ENCODE peak calls at places on chromosome 9, in eight cellular contexts. L is body of pancreas, N is thyroid gland, A is tibial nerve, M is A549, K is NB4, Y is right lobe of liver, H is gastrocnemius medialis. R is an unnamed sample.

GRCh38 chr9:22682536-22683392 is 236.1 kb downstream of the DMRTA1 start:
- DNase-seq in L (no peak), N (no peak), A (no peak), M (no peak), K (no peak), Y (no peak), H (peak), R (no peak)

GRCh38 chr9:93154293-93154903 is 20.3 kb upstream of the NINJ1 start:
- DNase-seq in L (peak), N (no peak), A (no peak), M (peak), K (peak), Y (no peak), H (no peak), R (peak)

GRCh38 chr9:92706218-92706940 is 36.4 kb upstream of the IPPK start:
- DNase-seq in L (no peak), N (no peak), A (no peak), M (no peak), K (peak), Y (no peak), H (no peak), R (peak)

GRCh38 chr9:77648458-77649108 is 461 bp upstream of the GNA14 start:
- DNase-seq in L (peak), N (peak), A (no peak), M (no peak), K (peak), Y (peak), H (no peak), R (no peak)

GRCh38 chr9:110742741-110743371 is 74.3 kb downstream of the MUSK start:
- DNase-seq in L (no peak), N (peak), A (no peak), M (no peak), K (no peak), Y (no peak), H (no peak), R (no peak)

GRCh38 chr9:81082251-81082650 is 607.1 kb downstream of the TLE1 start:
- DNase-seq in L (no peak), N (no peak), A (no peak), M (no peak), K (no peak), Y (no peak), H (no peak), R (no peak)

GRCh38 chr9:135924628-135925338 is 17.4 kb upstream of the CAMSAP1 start:
- DNase-seq in L (no peak), N (no peak), A (no peak), M (no peak), K (no peak), Y (no peak), H (no peak), R (no peak)

GRCh38 chr9:77418226-77418625 is 229.9 kb downstream of the GNA14 start:
- DNase-seq in L (no peak), N (no peak), A (no peak), M (no peak), K (no peak), Y (no peak), H (no peak), R (no peak)

GRCh38 chr9:90801507-90802289 is at the start of gene SYK:
- DNase-seq in L (peak), N (peak), A (no peak), M (no peak), K (peak), Y (peak), H (peak), R (peak)

GRCh38 chr9:25724424-25724823 is 46.2 kb upstream of the TUSC1 start:
- DNase-seq in L (no peak), N (no peak), A (no peak), M (no peak), K (no peak), Y (no peak), H (no peak), R (no peak)

GRCh38 chr9:120538339-120538738 is 41.6 kb downstream of the CDK5RAP2 start:
- DNase-seq in L (no peak), N (no peak), A (no peak), M (no peak), K (no peak), Y (peak), H (no peak), R (no peak)

GRCh38 chr9:5851445-5851844 is 18.5 kb upstream of the ERMP1 start:
- DNase-seq in L (peak), N (no peak), A (no peak), M (no peak), K (peak), Y (no peak), H (no peak), R (peak)

GRCh38 chr9:14097215-14097614 is 216.7 kb downstream of the NFIB start:
- DNase-seq in L (peak), N (no peak), A (no peak), M (no peak), K (no peak), Y (no peak), H (no peak), R (no peak)

GRCh38 chr9:107868166-107868565 is 378.6 kb upstream of the KLF4 start:
- DNase-seq in L (no peak), N (no peak), A (no peak), M (no peak), K (peak), Y (no peak), H (no peak), R (no peak)

GRCh38 chr9:123434619-123435240 is 78.7 kb downstream of the CRB2 start:
- DNase-seq in L (no peak), N (no peak), A (no peak), M (peak), K (no peak), Y (no peak), H (no peak), R (peak)

GRCh38 chr9:35748239-35748857 is 680 bp downstream of the GBA2 start:
- DNase-seq in L (no peak), N (no peak), A (no peak), M (no peak), K (no peak), Y (no peak), H (no peak), R (peak)
- TF ChIP-seq POLR2A in L (no peak), N (no peak), A (no peak), M (no peak), K (no peak), Y (no peak), H (no peak), R (no peak)

GRCh38 chr9:133821606-133822438 is 83.7 kb upstream of the SARDH start:
- DNase-seq in L (no peak), N (no peak), A (no peak), M (no peak), K (no peak), Y (no peak), H (no peak), R (no peak)

GRCh38 chr9:133824106-133824801 is 86.1 kb upstream of the SARDH start:
- DNase-seq in L (no peak), N (no peak), A (no peak), M (no peak), K (no peak), Y (no peak), H (no peak), R (no peak)

GRCh38 chr9:133824802-133825186 is 86.6 kb upstream of the SARDH start:
- DNase-seq in L (no peak), N (no peak), A (no peak), M (no peak), K (no peak), Y (no peak), H (no peak), R (no peak)

GRCh38 chr9:133823189-133824105 is 85.3 kb upstream of the SARDH start:
- DNase-seq in L (no peak), N (peak), A (no peak), M (no peak), K (no peak), Y (no peak), H (no peak), R (no peak)

GRCh38 chr9:133822439-133823065 is 84.4 kb upstream of the SARDH start:
- DNase-seq in L (no peak), N (no peak), A (no peak), M (no peak), K (no peak), Y (no peak), H (no peak), R (no peak)
- TF ChIP-seq POLR2A in L (no peak), N (no peak), A (no peak), M (no peak), K (no peak), Y (no peak), H (no peak), R (no peak)

GRCh38 chr9:36037580-36038169 is 962 bp downstream of the RECK start:
- DNase-seq in L (no peak), N (no peak), A (no peak), M (peak), K (no peak), Y (no peak), H (no peak), R (peak)

GRCh38 chr9:36039121-36039520 is 2.4 kb downstream of the RECK start:
- DNase-seq in L (no peak), N (no peak), A (no peak), M (no peak), K (no peak), Y (no peak), H (no peak), R (no peak)

GRCh38 chr9:36034911-36035490 is 1.7 kb upstream of the RECK start:
- DNase-seq in L (no peak), N (no peak), A (no peak), M (no peak), K (no peak), Y (no peak), H (no peak), R (no peak)

GRCh38 chr9:36036253-36036779 is 397 bp upstream of the RECK start:
- DNase-seq in L (no peak), N (no peak), A (no peak), M (no peak), K (no peak), Y (no peak), H (no peak), R (no peak)

DNA sequence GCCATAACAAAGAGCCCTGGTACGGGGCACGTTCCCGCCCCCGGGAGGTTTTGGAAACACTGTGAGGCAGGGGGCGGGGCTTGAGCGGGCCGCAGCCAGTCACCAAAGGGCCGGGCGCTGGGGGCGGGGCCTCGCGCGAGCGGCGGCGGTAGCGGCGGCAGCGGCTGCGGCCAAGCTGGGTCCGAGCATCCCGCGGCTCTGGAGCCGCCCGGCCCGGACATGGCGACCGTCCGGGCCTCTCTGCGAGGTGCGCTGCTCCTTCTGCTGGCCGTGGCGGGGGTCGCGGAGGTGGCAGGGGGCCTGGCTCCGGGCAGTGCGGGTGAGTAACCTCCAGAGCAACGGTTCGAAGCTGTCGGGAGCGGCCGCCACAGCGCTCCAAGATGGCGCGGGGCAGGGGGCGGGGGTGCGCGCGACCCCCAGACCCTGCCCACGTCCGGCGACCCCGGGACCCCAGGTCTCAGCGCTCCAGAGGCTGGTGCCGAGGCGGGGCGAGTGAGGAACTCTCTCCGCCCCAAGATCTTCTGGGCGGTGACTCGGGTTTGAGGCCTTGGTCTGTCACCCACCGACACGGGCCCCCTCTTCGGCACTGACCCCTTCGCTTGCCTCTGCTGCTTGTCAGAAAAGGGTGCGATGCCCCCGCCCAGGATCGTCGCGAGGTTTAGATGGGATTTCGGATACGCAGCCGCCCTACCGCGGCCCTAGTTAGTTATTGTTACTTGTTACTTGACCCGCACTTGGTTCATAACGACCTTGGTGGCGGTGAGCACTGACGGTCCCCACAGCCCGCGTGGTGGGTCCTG is at the start of gene RECK:
- DNase-seq in L (peak), N (peak), A (peak), M (peak), K (peak), Y (peak), H (peak), R (peak)
- TF ChIP-seq POLR2A in L (peak), N (no peak), A (peak), M (peak), K (peak), Y (peak), H (peak), R (no peak)

GRCh38 chr9:106356924-106357323 is 506.0 kb upstream of the ZNF462 start:
- DNase-seq in L (no peak), N (no peak), A (no peak), M (no peak), K (no peak), Y (no peak), H (no peak), R (no peak)
- TF ChIP-seq POLR2A in L (no peak), N (no peak), A (no peak), M (no peak), K (no peak), Y (no peak), H (no peak), R (no peak)

GRCh38 chr9:112842555-112842954 is 48.1 kb downstream of the SLC46A2 start:
- DNase-seq in L (no peak), N (no peak), A (no peak), M (no peak), K (no peak), Y (no peak), H (no peak), R (no peak)
- TF ChIP-seq POLR2A in L (no peak), N (no peak), A (no peak), M (no peak), K (no peak), Y (no peak), H (no peak), R (no peak)

GRCh38 chr9:133335924-133336811 is at the start of gene SURF6:
- DNase-seq in L (peak), N (peak), A (peak), M (peak), K (peak), Y (peak), H (peak), R (peak)
- TF ChIP-seq POLR2A in L (peak), N (no peak), A (peak), M (peak), K (peak), Y (peak), H (peak), R (peak)

DNA sequence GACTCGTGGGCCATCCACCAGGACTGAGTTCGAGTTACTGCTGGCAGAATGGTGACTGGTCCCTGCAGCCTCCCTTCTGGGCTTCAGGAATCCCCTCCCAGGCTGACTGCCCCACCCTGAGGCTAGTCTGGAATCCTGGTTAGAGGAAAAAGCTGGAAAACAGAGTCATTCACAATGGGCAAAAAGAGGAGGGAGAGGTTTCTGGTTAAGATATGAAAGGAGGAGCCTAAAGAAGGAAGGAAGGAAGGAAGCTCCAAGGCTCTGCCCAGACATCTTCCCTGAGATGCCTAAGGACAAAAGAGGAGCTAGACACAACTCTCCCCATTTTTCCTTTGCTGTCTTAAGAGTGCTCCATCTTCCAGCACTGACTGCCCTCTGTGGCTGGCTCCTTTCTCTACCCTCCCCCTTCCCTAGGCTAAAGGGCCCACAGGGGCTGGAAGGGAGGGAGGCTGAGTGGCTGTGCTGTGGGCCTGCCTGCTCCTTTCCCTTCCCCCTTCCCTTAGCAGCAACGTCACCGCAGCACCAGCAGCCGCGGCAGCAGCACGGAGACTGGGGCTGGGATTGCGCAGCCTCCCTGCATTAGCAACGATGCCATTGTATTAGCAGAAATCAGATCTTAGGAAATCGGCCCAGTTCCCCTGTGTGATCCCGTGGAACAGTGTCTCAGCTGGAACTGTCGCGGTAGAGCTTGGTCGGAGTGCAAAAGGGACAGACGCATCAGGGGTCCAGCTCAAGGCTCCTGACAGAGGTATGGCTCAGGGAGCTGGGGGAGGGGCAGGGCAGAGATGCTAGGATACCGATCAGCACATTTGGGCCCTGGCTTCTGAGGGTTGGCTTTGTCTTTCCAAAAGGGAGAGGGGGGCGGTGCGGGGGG is 48.7 kb downstream of the RUSC2 start:
- DNase-seq in L (peak), N (peak), A (peak), M (no peak), K (peak), Y (peak), H (no peak), R (no peak)
- TF ChIP-seq POLR2A in L (peak), N (no peak), A (peak), M (no peak), K (no peak), Y (no peak), H (peak), R (no peak)

DNA sequence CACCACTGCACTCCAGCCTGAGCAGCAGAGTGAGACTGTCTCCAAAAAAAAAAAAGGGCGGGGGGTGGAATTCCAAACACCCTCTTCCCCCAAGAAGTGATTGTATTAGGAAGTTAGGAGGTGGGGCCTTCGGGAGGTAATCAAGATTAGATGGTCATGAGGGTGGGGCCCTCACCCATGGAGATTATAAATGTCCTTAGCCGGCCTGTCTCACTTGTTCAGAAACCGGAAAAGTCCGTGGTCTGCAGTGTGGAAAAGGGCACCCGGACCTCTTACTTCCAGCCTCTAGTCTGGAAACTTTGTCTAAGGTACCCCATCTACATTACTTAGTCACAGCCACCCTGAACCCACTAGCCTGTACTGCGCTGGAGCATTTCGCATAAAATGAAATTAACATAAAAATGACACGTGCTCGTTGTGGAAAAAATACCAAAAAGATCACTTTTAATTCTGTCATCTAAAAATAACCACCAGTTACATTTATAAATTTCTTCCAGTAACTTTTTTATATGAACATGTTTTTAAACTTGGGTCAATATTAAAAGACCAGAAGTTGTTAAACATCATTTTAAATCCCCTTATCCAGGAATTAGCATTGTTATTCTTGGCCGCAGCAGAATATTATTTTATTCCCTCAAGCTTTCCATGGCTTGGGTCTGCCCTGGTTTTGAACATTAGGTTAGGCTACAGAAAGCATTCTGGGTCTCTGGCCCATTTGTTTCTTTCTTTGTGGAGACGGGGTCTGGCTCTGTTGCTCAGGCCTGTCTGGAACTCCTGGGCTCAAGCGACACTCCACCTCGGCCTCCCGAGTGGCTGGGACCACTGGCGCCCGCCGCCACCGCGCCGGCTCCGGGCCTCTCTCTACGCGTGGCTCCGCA is 1.1 kb upstream of the CKS2 start:
- DNase-seq in L (no peak), N (peak), A (no peak), M (no peak), K (peak), Y (no peak), H (no peak), R (peak)
- TF ChIP-seq POLR2A in L (no peak), N (no peak), A (no peak), M (no peak), K (peak), Y (no peak), H (no peak), R (no peak)